ENCODE peak calls at places on chromosome 22, in ten cellular contexts. M is ascending aorta; X is stimulated activated CD8-positive, alpha-beta memory T cell treated with anti-CD3 and anti-CD28 coated beads, Interleukin-2, amount 100 ng/mL, for 48 hours; Y is NCI-H2171; S is RPMI7951; P is GM23338; U is central memory CD8-positive, alpha-beta T cell; J is AG08396; F is WTC11; Q is T-cell. T is an unnamed sample.
A peak's percentile ranks its signal among the peaks of the same experiment; 100 is the strongest.

GRCh38 chr22:23085785-23086184 is 15.5 kb downstream of the GNAZ start:
- DNase-seq in S (no peak), X (no peak), M (no peak), P (no peak), Y (no peak), J (no peak), F (no peak), U (no peak), Q (no peak), T (no peak)

GRCh38 chr22:50562523-50563409 is at the start of gene SYCE3:
- DNase-seq in M (peak; percentile 97), Y (peak; percentile 98), U (peak; percentile 95), P (peak; percentile 98), F (peak; percentile 98), Q (peak; percentile 96), J (peak; percentile 95), X (peak; percentile 97), S (peak; percentile 86), T (peak; percentile 91)

GRCh38 chr22:42376721-42377177 is 55.5 kb downstream of the NFAM1 start:
- DNase-seq in Y (peak; percentile 69), J (peak; percentile 53), P (peak; percentile 80), F (peak; percentile 65), M (peak; percentile 81), Q (no peak), U (no peak), X (no peak), S (peak; percentile 59), T (no peak)

GRCh38 chr22:28629420-28630184 is 50.0 kb downstream of the TTC28 start:
- DNase-seq in Y (no peak), J (no peak), X (no peak), S (no peak), P (peak; percentile 42), M (no peak), U (no peak), F (no peak), Q (no peak), T (no peak)

GRCh38 chr22:37758698-37759097 is 49.0 kb upstream of the GCAT start:
- DNase-seq in F (no peak), S (no peak), U (no peak), J (no peak), M (no peak), X (no peak), Y (no peak), Q (no peak), P (no peak), T (no peak)

GRCh38 chr22:44625981-44626687 is 75.9 kb upstream of the PRR5 start:
- DNase-seq in M (peak; percentile 81), F (peak; percentile 84), J (peak; percentile 86), X (peak; percentile 49), P (peak; percentile 78), S (peak; percentile 46), Q (peak; percentile 76), U (peak; percentile 75), Y (peak; percentile 42), T (peak; percentile 42)

GRCh38 chr22:48488611-48489456 is 1338.8 kb downstream of the BRD1 start:
- DNase-seq in J (no peak), Q (no peak), F (peak; percentile 72), X (no peak), P (peak; percentile 61), Y (peak; percentile 56), S (no peak), U (no peak), M (no peak), T (no peak)

GRCh38 chr22:44668190-44668885 is 33.7 kb upstream of the PRR5 start:
- DNase-seq in M (no peak), S (no peak), U (no peak), Y (peak; percentile 36), X (no peak), F (peak; percentile 70), P (peak; percentile 82), Q (peak; percentile 44), J (peak; percentile 70), T (peak; percentile 52)

GRCh38 chr22:50625568-50626313 is 2.2 kb downstream of the ARSA start:
- DNase-seq in Y (no peak), S (no peak), F (peak; percentile 78), Q (no peak), J (no peak), X (no peak), M (no peak), P (peak; percentile 73), U (peak; percentile 9), T (no peak)

GRCh38 chr22:39530692-39531331 is 1.7 kb downstream of the RPS19BP1 start:
- DNase-seq in X (no peak), M (no peak), P (peak; percentile 89), Y (no peak), U (no peak), Q (no peak), J (peak; percentile 59), F (no peak), S (peak; percentile 24), T (no peak)

GRCh38 chr22:29926057-29926456 is 43.1 kb downstream of the MTMR3 start:
- DNase-seq in F (no peak), M (no peak), X (no peak), Q (no peak), J (no peak), P (no peak), Y (no peak), S (no peak), U (no peak), T (no peak)

GRCh38 chr22:40691532-40691931 is 12.2 kb downstream of the MCHR1 start:
- DNase-seq in U (no peak), P (no peak), S (no peak), Q (no peak), F (no peak), M (no peak), X (no peak), J (no peak), Y (no peak), T (no peak)

GRCh38 chr22:20086101-20086599 is 6.1 kb downstream of the DGCR8 start:
- DNase-seq in J (no peak), P (no peak), S (no peak), Y (no peak), F (no peak), U (no peak), X (no peak), M (no peak), Q (no peak), T (no peak)

GRCh38 chr22:27682438-27682837 is 119.1 kb downstream of the MN1 start:
- DNase-seq in U (no peak), M (no peak), J (no peak), Y (no peak), X (no peak), Q (no peak), P (peak; percentile 74), F (peak; percentile 73), S (no peak), T (no peak)

GRCh38 chr22:46057206-46057605 is 80.2 kb upstream of the WNT7B start:
- DNase-seq in F (peak; percentile 5), J (no peak), M (peak; percentile 57), X (no peak), Y (no peak), P (no peak), U (no peak), S (no peak), Q (no peak), T (no peak)

GRCh38 chr22:45547016-45547345 is 44.3 kb downstream of the FBLN1 start:
- DNase-seq in P (no peak), F (no peak), M (no peak), Y (no peak), Q (no peak), U (no peak), S (no peak), X (no peak), J (no peak), T (no peak)

GRCh38 chr22:48208894-48209293 is 1446.4 kb downstream of the TBC1D22A start:
- DNase-seq in M (no peak), F (no peak), X (no peak), Q (no peak), P (no peak), S (no peak), J (no peak), Y (no peak), U (no peak), T (no peak)

GRCh38 chr22:48037618-48038017 is 1275.2 kb downstream of the TBC1D22A start:
- DNase-seq in P (no peak), U (no peak), M (no peak), Y (no peak), X (no peak), S (no peak), Q (no peak), J (no peak), F (no peak), T (no peak)

GRCh38 chr22:49454726-49455125 is 372.9 kb downstream of the BRD1 start:
- DNase-seq in F (no peak), Q (no peak), M (peak; percentile 40), Y (no peak), U (no peak), J (no peak), S (no peak), P (no peak), X (no peak), T (no peak)

GRCh38 chr22:27372969-27373670 is 428.4 kb downstream of the MN1 start:
- DNase-seq in M (no peak), J (no peak), X (no peak), Y (no peak), F (peak; percentile 96), P (peak; percentile 94), Q (no peak), U (no peak), S (peak; percentile 79), T (no peak)

GRCh38 chr22:22839570-22840314 is 47.9 kb upstream of the IGLL5 start:
- DNase-seq in Y (no peak), P (no peak), M (no peak), U (no peak), J (no peak), S (no peak), Q (no peak), X (no peak), F (no peak), T (no peak)

GRCh38 chr22:48740731-48741405 is 1086.8 kb downstream of the BRD1 start:
- DNase-seq in U (no peak), Y (no peak), P (no peak), Q (no peak), S (no peak), M (peak; percentile 50), F (peak; percentile 4), X (no peak), J (no peak), T (no peak)

GRCh38 chr22:39003165-39003638 is 10.9 kb upstream of the APOBEC3C start:
- DNase-seq in F (peak; percentile 79), P (peak; percentile 94), Q (peak; percentile 72), M (peak; percentile 86), Y (peak; percentile 36), S (peak; percentile 82), X (peak; percentile 54), J (peak; percentile 88), U (peak; percentile 72), T (peak; percentile 50)

GRCh38 chr22:21951931-21952465 is 650 bp downstream of the PPM1F start:
- DNase-seq in M (no peak), F (peak; percentile 62), X (no peak), P (peak; percentile 74), S (peak; percentile 45), Q (peak; percentile 11), U (no peak), J (peak; percentile 52), Y (no peak), T (no peak)

GRCh38 chr22:35904752-35905151 is 123.9 kb downstream of the RBFOX2 start:
- DNase-seq in M (no peak), F (no peak), S (no peak), X (no peak), P (no peak), Y (no peak), J (no peak), Q (no peak), U (no peak), T (no peak)

GRCh38 chr22:20196094-20196840 is 45.4 kb upstream of the CCDC188 start:
- DNase-seq in S (no peak), J (no peak), M (no peak), Q (no peak), P (no peak), X (no peak), Y (no peak), F (no peak), U (no peak), T (no peak)

GRCh38 chr22:45686842-45687241 is 15.2 kb downstream of the ATXN10 start:
- DNase-seq in J (no peak), U (no peak), X (no peak), Y (no peak), F (no peak), P (no peak), Q (no peak), M (no peak), S (no peak), T (no peak)

GRCh38 chr22:45731798-45732495 is 60.3 kb downstream of the ATXN10 start:
- DNase-seq in Q (no peak), P (peak; percentile 49), U (no peak), F (no peak), J (no peak), M (no peak), X (no peak), S (peak; percentile 29), Y (no peak), T (no peak)